ENCODE peak calls at places on chromosomes 4 and X, in four cellular contexts. One of them, this sample, is unnamed.

GRCh38 chrX:26262121-26262523 is 46.2 kb downstream of the MAGEB5 start:
- DNase-seq in stimulated activated CD8-positive, alpha-beta memory T cell treated with anti-CD3 and anti-CD28 coated beads, Interleukin-4, amount 100 ng/mL, for 1 hour: no peak
- DNase-seq in mammary epithelial cell: peak; percentile 85
- DNase-seq in anterior cingulate cortex: no peak
- DNase-seq in this sample: peak; percentile 46

GRCh38 chr4:139176299-139177048 is 544 bp downstream of the ELF2 start:
- DNase-seq in stimulated activated CD8-positive, alpha-beta memory T cell treated with anti-CD3 and anti-CD28 coated beads, Interleukin-4, amount 100 ng/mL, for 1 hour: no peak
- DNase-seq in mammary epithelial cell: peak; percentile 71
- DNase-seq in anterior cingulate cortex: peak; percentile 75
- DNase-seq in this sample: peak; percentile 72

GRCh38 chrX:127306262-127306661 is 486.7 kb downstream of the PRR32 start:
- DNase-seq in stimulated activated CD8-positive, alpha-beta memory T cell treated with anti-CD3 and anti-CD28 coated beads, Interleukin-4, amount 100 ng/mL, for 1 hour: no peak
- DNase-seq in mammary epithelial cell: no peak
- DNase-seq in anterior cingulate cortex: no peak
- DNase-seq in this sample: no peak

GRCh38 chr4:184293552-184293951 is 75.9 kb upstream of the ENPP6 start:
- DNase-seq in stimulated activated CD8-positive, alpha-beta memory T cell treated with anti-CD3 and anti-CD28 coated beads, Interleukin-4, amount 100 ng/mL, for 1 hour: no peak
- DNase-seq in mammary epithelial cell: no peak
- DNase-seq in anterior cingulate cortex: no peak
- DNase-seq in this sample: no peak

GRCh38 chr4:27128431-27128830 is 267.8 kb downstream of the STIM2 start:
- DNase-seq in stimulated activated CD8-positive, alpha-beta memory T cell treated with anti-CD3 and anti-CD28 coated beads, Interleukin-4, amount 100 ng/mL, for 1 hour: no peak
- DNase-seq in mammary epithelial cell: no peak
- DNase-seq in anterior cingulate cortex: no peak
- DNase-seq in this sample: no peak

GRCh38 chrX:19673334-19674040 is 158.2 kb upstream of the MAP3K15 start:
- DNase-seq in stimulated activated CD8-positive, alpha-beta memory T cell treated with anti-CD3 and anti-CD28 coated beads, Interleukin-4, amount 100 ng/mL, for 1 hour: no peak
- DNase-seq in mammary epithelial cell: peak; percentile 80
- DNase-seq in anterior cingulate cortex: no peak
- DNase-seq in this sample: peak; percentile 89

GRCh38 chr4:87498446-87498900 is 30.7 kb downstream of the SPARCL1 start:
- DNase-seq in stimulated activated CD8-positive, alpha-beta memory T cell treated with anti-CD3 and anti-CD28 coated beads, Interleukin-4, amount 100 ng/mL, for 1 hour: no peak
- DNase-seq in mammary epithelial cell: no peak
- DNase-seq in anterior cingulate cortex: no peak
- DNase-seq in this sample: no peak

GRCh38 chrX:49273181-49273727 is 3.7 kb downstream of the PPP1R3F start:
- DNase-seq in stimulated activated CD8-positive, alpha-beta memory T cell treated with anti-CD3 and anti-CD28 coated beads, Interleukin-4, amount 100 ng/mL, for 1 hour: no peak
- DNase-seq in mammary epithelial cell: no peak
- DNase-seq in anterior cingulate cortex: no peak
- DNase-seq in this sample: no peak

GRCh38 chr4:184324939-184325477 is 107.3 kb upstream of the ENPP6 start:
- DNase-seq in stimulated activated CD8-positive, alpha-beta memory T cell treated with anti-CD3 and anti-CD28 coated beads, Interleukin-4, amount 100 ng/mL, for 1 hour: no peak
- DNase-seq in mammary epithelial cell: no peak
- DNase-seq in anterior cingulate cortex: no peak
- DNase-seq in this sample: no peak

GRCh38 chr4:24988776-24989175 is 42.0 kb downstream of the LGI2 start:
- DNase-seq in stimulated activated CD8-positive, alpha-beta memory T cell treated with anti-CD3 and anti-CD28 coated beads, Interleukin-4, amount 100 ng/mL, for 1 hour: no peak
- DNase-seq in mammary epithelial cell: peak; percentile 26
- DNase-seq in anterior cingulate cortex: no peak
- DNase-seq in this sample: peak; percentile 65

GRCh38 chr4:168751263-168752225 is 254.7 kb downstream of the PALLD start:
- DNase-seq in stimulated activated CD8-positive, alpha-beta memory T cell treated with anti-CD3 and anti-CD28 coated beads, Interleukin-4, amount 100 ng/mL, for 1 hour: no peak
- DNase-seq in mammary epithelial cell: peak; percentile 43
- DNase-seq in anterior cingulate cortex: no peak
- DNase-seq in this sample: peak; percentile 36

GRCh38 chr4:36322921-36323354 is 41.5 kb downstream of the DTHD1 start:
- DNase-seq in stimulated activated CD8-positive, alpha-beta memory T cell treated with anti-CD3 and anti-CD28 coated beads, Interleukin-4, amount 100 ng/mL, for 1 hour: no peak
- DNase-seq in mammary epithelial cell: no peak
- DNase-seq in anterior cingulate cortex: no peak
- DNase-seq in this sample: no peak

GRCh38 chr4:82708982-82709381 is 89.6 kb downstream of the SCD5 start:
- DNase-seq in stimulated activated CD8-positive, alpha-beta memory T cell treated with anti-CD3 and anti-CD28 coated beads, Interleukin-4, amount 100 ng/mL, for 1 hour: no peak
- DNase-seq in mammary epithelial cell: no peak
- DNase-seq in anterior cingulate cortex: no peak
- DNase-seq in this sample: peak; percentile 65

GRCh38 chr4:95417531-95417930 is 131.2 kb downstream of the UNC5C start:
- DNase-seq in stimulated activated CD8-positive, alpha-beta memory T cell treated with anti-CD3 and anti-CD28 coated beads, Interleukin-4, amount 100 ng/mL, for 1 hour: no peak
- DNase-seq in mammary epithelial cell: peak; percentile 41
- DNase-seq in anterior cingulate cortex: no peak
- DNase-seq in this sample: peak; percentile 40

GRCh38 chr4:150010525-150011126 is 67.6 kb upstream of the DCLK2 start:
- DNase-seq in stimulated activated CD8-positive, alpha-beta memory T cell treated with anti-CD3 and anti-CD28 coated beads, Interleukin-4, amount 100 ng/mL, for 1 hour: no peak
- DNase-seq in mammary epithelial cell: peak; percentile 52
- DNase-seq in anterior cingulate cortex: peak; percentile 1
- DNase-seq in this sample: peak; percentile 72

GRCh38 chrX:112513154-112513553 is 166.6 kb downstream of the LHFPL1 start:
- DNase-seq in stimulated activated CD8-positive, alpha-beta memory T cell treated with anti-CD3 and anti-CD28 coated beads, Interleukin-4, amount 100 ng/mL, for 1 hour: no peak
- DNase-seq in mammary epithelial cell: no peak
- DNase-seq in anterior cingulate cortex: no peak
- DNase-seq in this sample: peak; percentile 28

GRCh38 chr4:183960912-183961569 is 55.9 kb downstream of the STOX2 start:
- DNase-seq in stimulated activated CD8-positive, alpha-beta memory T cell treated with anti-CD3 and anti-CD28 coated beads, Interleukin-4, amount 100 ng/mL, for 1 hour: no peak
- DNase-seq in mammary epithelial cell: no peak
- DNase-seq in anterior cingulate cortex: peak; percentile 42
- DNase-seq in this sample: no peak

GRCh38 chrX:8139713-8140112 is 31.4 kb downstream of the VCX2 start:
- DNase-seq in stimulated activated CD8-positive, alpha-beta memory T cell treated with anti-CD3 and anti-CD28 coated beads, Interleukin-4, amount 100 ng/mL, for 1 hour: no peak
- DNase-seq in mammary epithelial cell: peak; percentile 13
- DNase-seq in anterior cingulate cortex: no peak
- DNase-seq in this sample: peak; percentile 75

GRCh38 chrX:115632455-115632854 is 71.5 kb downstream of the PLS3 start:
- DNase-seq in stimulated activated CD8-positive, alpha-beta memory T cell treated with anti-CD3 and anti-CD28 coated beads, Interleukin-4, amount 100 ng/mL, for 1 hour: no peak
- DNase-seq in mammary epithelial cell: no peak
- DNase-seq in anterior cingulate cortex: no peak
- DNase-seq in this sample: no peak

GRCh38 chr4:33188733-33189132 is 2468.6 kb downstream of the PCDH7 start:
- DNase-seq in stimulated activated CD8-positive, alpha-beta memory T cell treated with anti-CD3 and anti-CD28 coated beads, Interleukin-4, amount 100 ng/mL, for 1 hour: no peak
- DNase-seq in mammary epithelial cell: no peak
- DNase-seq in anterior cingulate cortex: no peak
- DNase-seq in this sample: no peak

GRCh38 chrX:114800719-114801118 is 216.7 kb downstream of the IL13RA2 start:
- DNase-seq in stimulated activated CD8-positive, alpha-beta memory T cell treated with anti-CD3 and anti-CD28 coated beads, Interleukin-4, amount 100 ng/mL, for 1 hour: no peak
- DNase-seq in mammary epithelial cell: peak; percentile 67
- DNase-seq in anterior cingulate cortex: no peak
- DNase-seq in this sample: peak; percentile 81

GRCh38 chrX:42992199-42992943 is 214.4 kb upstream of the PPP1R2C start:
- DNase-seq in stimulated activated CD8-positive, alpha-beta memory T cell treated with anti-CD3 and anti-CD28 coated beads, Interleukin-4, amount 100 ng/mL, for 1 hour: no peak
- DNase-seq in mammary epithelial cell: peak; percentile 33
- DNase-seq in anterior cingulate cortex: no peak
- DNase-seq in this sample: peak; percentile 33

GRCh38 chrX:123962006-123962485 is 540 bp downstream of the STAG2 start:
- DNase-seq in stimulated activated CD8-positive, alpha-beta memory T cell treated with anti-CD3 and anti-CD28 coated beads, Interleukin-4, amount 100 ng/mL, for 1 hour: no peak
- DNase-seq in mammary epithelial cell: no peak
- DNase-seq in anterior cingulate cortex: no peak
- DNase-seq in this sample: peak; percentile 24

GRCh38 chrX:2425281-2426071 is 75.3 kb downstream of the DHRSX start:
- DNase-seq in stimulated activated CD8-positive, alpha-beta memory T cell treated with anti-CD3 and anti-CD28 coated beads, Interleukin-4, amount 100 ng/mL, for 1 hour: no peak
- DNase-seq in mammary epithelial cell: no peak
- DNase-seq in anterior cingulate cortex: no peak
- DNase-seq in this sample: no peak

GRCh38 chr4:4555916-4556315 is 14.1 kb upstream of the STX18 start:
- DNase-seq in stimulated activated CD8-positive, alpha-beta memory T cell treated with anti-CD3 and anti-CD28 coated beads, Interleukin-4, amount 100 ng/mL, for 1 hour: no peak
- DNase-seq in mammary epithelial cell: peak; percentile 37
- DNase-seq in anterior cingulate cortex: no peak
- DNase-seq in this sample: no peak

GRCh38 chrX:50812995-50813842 is 775 bp downstream of the SHROOM4 start:
- DNase-seq in stimulated activated CD8-positive, alpha-beta memory T cell treated with anti-CD3 and anti-CD28 coated beads, Interleukin-4, amount 100 ng/mL, for 1 hour: no peak
- DNase-seq in mammary epithelial cell: peak; percentile 38
- DNase-seq in anterior cingulate cortex: no peak
- DNase-seq in this sample: peak; percentile 54

GRCh38 chrX:37667141-37667540 is 18.4 kb upstream of the XK start:
- DNase-seq in stimulated activated CD8-positive, alpha-beta memory T cell treated with anti-CD3 and anti-CD28 coated beads, Interleukin-4, amount 100 ng/mL, for 1 hour: no peak
- DNase-seq in mammary epithelial cell: no peak
- DNase-seq in anterior cingulate cortex: no peak
- DNase-seq in this sample: no peak

GRCh38 chrX:136159615-136160025 is 12.3 kb downstream of the FHL1 start:
- DNase-seq in stimulated activated CD8-positive, alpha-beta memory T cell treated with anti-CD3 and anti-CD28 coated beads, Interleukin-4, amount 100 ng/mL, for 1 hour: no peak
- DNase-seq in mammary epithelial cell: no peak
- DNase-seq in anterior cingulate cortex: no peak
- DNase-seq in this sample: no peak

GRCh38 chrX:150683536-150684146 is 9.6 kb upstream of the MTMR1 start:
- DNase-seq in stimulated activated CD8-positive, alpha-beta memory T cell treated with anti-CD3 and anti-CD28 coated beads, Interleukin-4, amount 100 ng/mL, for 1 hour: no peak
- DNase-seq in mammary epithelial cell: peak; percentile 27
- DNase-seq in anterior cingulate cortex: no peak
- DNase-seq in this sample: peak; percentile 56

GRCh38 chr4:100311181-100311580 is 120.9 kb upstream of the DDIT4L start:
- DNase-seq in stimulated activated CD8-positive, alpha-beta memory T cell treated with anti-CD3 and anti-CD28 coated beads, Interleukin-4, amount 100 ng/mL, for 1 hour: no peak
- DNase-seq in mammary epithelial cell: peak; percentile 42
- DNase-seq in anterior cingulate cortex: no peak
- DNase-seq in this sample: peak; percentile 51